ENCODE peak calls at places on chromosome X, in five cellular contexts. One of them, this sample, is unnamed.

GRCh38 chrX:23557070-23557469 is 110.2 kb upstream of the PRDX4 start:
- DNase-seq in upper lobe of right lung: no peak
- DNase-seq in neural progenitor cell: no peak
- DNase-seq in AG04449: no peak
- DNase-seq in foreskin fibroblast: no peak
- DNase-seq in this sample: no peak

GRCh38 chrX:47530054-47530453 is 31.0 kb upstream of the ARAF start:
- DNase-seq in upper lobe of right lung: no peak
- DNase-seq in neural progenitor cell: no peak
- DNase-seq in AG04449: no peak
- DNase-seq in foreskin fibroblast: no peak
- DNase-seq in this sample: no peak

GRCh38 chrX:47191806-47192401 is 1.7 kb upstream of the UBA1 start:
- DNase-seq in upper lobe of right lung: no peak
- DNase-seq in neural progenitor cell: no peak
- DNase-seq in AG04449: no peak
- DNase-seq in foreskin fibroblast: no peak
- DNase-seq in this sample: no peak

GRCh38 chrX:71996826-71997225 is 86.2 kb downstream of the NHSL2 start:
- DNase-seq in upper lobe of right lung: no peak
- DNase-seq in neural progenitor cell: peak; percentile 71
- DNase-seq in AG04449: no peak
- DNase-seq in foreskin fibroblast: peak; percentile 44
- DNase-seq in this sample: peak; percentile 14

GRCh38 chrX:111098874-111099273 is 2.9 kb downstream of the PAK3 start:
- DNase-seq in upper lobe of right lung: peak; percentile 67
- DNase-seq in neural progenitor cell: peak; percentile 89
- DNase-seq in AG04449: no peak
- DNase-seq in foreskin fibroblast: peak; percentile 4
- DNase-seq in this sample: peak; percentile 19

GRCh38 chrX:152899874-152900719 is 2.2 kb downstream of the ZNF185 start:
- DNase-seq in upper lobe of right lung: no peak
- DNase-seq in neural progenitor cell: no peak
- DNase-seq in AG04449: no peak
- DNase-seq in foreskin fibroblast: no peak
- DNase-seq in this sample: no peak

GRCh38 chrX:5242091-5242790 is 986.4 kb downstream of the NLGN4X start:
- DNase-seq in upper lobe of right lung: no peak
- DNase-seq in neural progenitor cell: no peak
- DNase-seq in AG04449: no peak
- DNase-seq in foreskin fibroblast: no peak
- DNase-seq in this sample: no peak

GRCh38 chrX:7351946-7352345 is 204.0 kb upstream of the PUDP start:
- DNase-seq in upper lobe of right lung: no peak
- DNase-seq in neural progenitor cell: no peak
- DNase-seq in AG04449: no peak
- DNase-seq in foreskin fibroblast: peak; percentile 34
- DNase-seq in this sample: peak; percentile 15

GRCh38 chrX:24493740-24494543 is 28.9 kb downstream of the PDK3 start:
- DNase-seq in upper lobe of right lung: no peak
- DNase-seq in neural progenitor cell: no peak
- DNase-seq in AG04449: no peak
- DNase-seq in foreskin fibroblast: no peak
- DNase-seq in this sample: no peak

GRCh38 chrX:40644175-40644574 is 3.2 kb downstream of the CXorf38 start:
- DNase-seq in upper lobe of right lung: no peak
- DNase-seq in neural progenitor cell: no peak
- DNase-seq in AG04449: no peak
- DNase-seq in foreskin fibroblast: peak; percentile 64
- DNase-seq in this sample: peak; percentile 61
- H3K4me3 ChIP-seq in upper lobe of right lung: peak overlapping the region; percentile 48
- H3K4me3 ChIP-seq in neural progenitor cell: no peak overlapping the region
- H3K4me3 ChIP-seq in AG04449: peak overlapping the region; percentile 54
- H3K4me3 ChIP-seq in foreskin fibroblast: peak overlapping the region; percentile 47
- H3K4me3 ChIP-seq in this sample: peak overlapping the region; percentile 82

GRCh38 chrX:133444952-133445831 is 29.9 kb upstream of the GPC4 start:
- DNase-seq in upper lobe of right lung: no peak
- DNase-seq in neural progenitor cell: peak; percentile 40
- DNase-seq in AG04449: no peak
- DNase-seq in foreskin fibroblast: no peak
- DNase-seq in this sample: no peak
- H3K4me3 ChIP-seq in upper lobe of right lung: peak overlapping the region; percentile 37
- H3K4me3 ChIP-seq in neural progenitor cell: peak overlapping the region; percentile 31
- H3K4me3 ChIP-seq in AG04449: peak overlapping the region; percentile 32
- H3K4me3 ChIP-seq in foreskin fibroblast: no peak overlapping the region
- H3K4me3 ChIP-seq in this sample: peak overlapping the region; percentile 75

GRCh38 chrX:21929209-21929608 is 11.3 kb upstream of the SMS start:
- DNase-seq in upper lobe of right lung: no peak
- DNase-seq in neural progenitor cell: no peak
- DNase-seq in AG04449: no peak
- DNase-seq in foreskin fibroblast: no peak
- DNase-seq in this sample: no peak

GRCh38 chrX:21926116-21926515 is 14.4 kb upstream of the SMS start:
- DNase-seq in upper lobe of right lung: no peak
- DNase-seq in neural progenitor cell: no peak
- DNase-seq in AG04449: no peak
- DNase-seq in foreskin fibroblast: no peak
- DNase-seq in this sample: no peak

GRCh38 chrX:21930986-21931385 is 9.5 kb upstream of the SMS start:
- DNase-seq in upper lobe of right lung: no peak
- DNase-seq in neural progenitor cell: no peak
- DNase-seq in AG04449: no peak
- DNase-seq in foreskin fibroblast: no peak
- DNase-seq in this sample: peak; percentile 45

GRCh38 chrX:21932277-21932996 is 8.1 kb upstream of the SMS start:
- DNase-seq in upper lobe of right lung: no peak
- DNase-seq in neural progenitor cell: no peak
- DNase-seq in AG04449: no peak
- DNase-seq in foreskin fibroblast: peak; percentile 86
- DNase-seq in this sample: peak; percentile 86

DNA sequence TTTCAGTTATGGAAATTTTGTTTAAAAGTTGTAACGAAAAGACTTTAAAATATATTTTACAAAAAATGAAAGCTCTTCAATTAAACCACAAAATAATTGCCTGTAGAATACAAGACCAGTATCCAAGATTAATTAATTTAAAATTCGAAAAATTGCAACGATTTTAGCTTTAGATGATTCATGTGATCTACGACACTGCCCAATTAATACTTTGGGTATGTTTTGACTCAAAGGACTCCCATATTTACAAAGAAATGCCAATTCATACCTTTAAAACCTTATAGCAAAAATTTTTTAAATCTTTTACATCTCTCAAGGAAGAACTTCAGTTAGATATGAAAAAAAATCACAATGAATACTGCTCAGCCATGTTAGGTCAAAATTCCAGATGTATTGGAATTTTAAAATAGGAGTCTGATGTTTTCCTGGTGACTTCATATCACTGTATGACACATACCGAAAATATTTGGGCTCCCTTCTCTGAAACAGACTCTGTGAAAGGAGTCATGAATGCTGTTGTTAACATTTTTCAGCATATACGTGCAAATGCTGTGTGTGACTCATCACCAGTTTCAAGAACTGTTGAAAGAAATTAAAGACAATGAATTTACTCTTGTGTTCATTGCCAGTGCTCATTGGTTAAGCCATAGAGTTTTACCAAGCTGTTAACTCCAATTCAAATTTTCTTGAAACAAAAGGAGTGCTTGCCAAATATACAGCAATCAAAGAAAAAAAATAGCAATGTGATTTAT is 13.8 kb upstream of the SMS start:
- DNase-seq in upper lobe of right lung: no peak
- DNase-seq in neural progenitor cell: no peak
- DNase-seq in AG04449: peak; percentile 86
- DNase-seq in foreskin fibroblast: peak; percentile 90
- DNase-seq in this sample: peak; percentile 88
- H3K4me3 ChIP-seq in upper lobe of right lung: peak overlapping the region; percentile 23
- H3K4me3 ChIP-seq in neural progenitor cell: no peak overlapping the region
- H3K4me3 ChIP-seq in AG04449: no peak overlapping the region
- H3K4me3 ChIP-seq in foreskin fibroblast: no peak overlapping the region
- H3K4me3 ChIP-seq in this sample: peak overlapping the region; percentile 69

DNA sequence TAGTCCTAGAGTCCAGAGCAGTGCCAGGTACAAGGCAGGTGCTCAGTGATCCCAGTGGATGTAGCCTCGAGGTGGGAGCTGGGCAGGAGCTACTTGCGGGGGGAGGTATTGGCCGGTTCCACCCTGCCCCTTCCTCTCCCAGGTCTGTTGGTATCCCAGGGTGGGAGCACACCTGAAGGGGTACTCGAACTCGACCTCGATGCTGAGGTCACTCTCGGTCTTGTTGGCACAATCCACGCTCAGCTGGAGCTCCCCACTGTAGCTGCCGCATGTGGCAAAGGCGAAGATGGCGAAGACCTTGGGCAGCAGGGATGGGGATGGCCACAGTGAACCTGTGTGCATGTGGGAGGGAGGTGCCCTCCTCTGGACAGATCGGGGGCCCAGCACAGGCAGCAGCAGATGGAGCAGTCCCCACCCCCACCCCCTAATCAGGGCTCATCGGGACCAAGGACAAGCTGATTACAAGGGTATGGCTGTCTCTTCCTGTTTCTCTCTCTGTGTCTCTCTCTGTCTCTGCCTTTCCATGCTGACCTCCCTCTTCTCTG is 2.4 kb downstream of the SYP start:
- DNase-seq in upper lobe of right lung: no peak
- DNase-seq in neural progenitor cell: no peak
- DNase-seq in AG04449: no peak
- DNase-seq in foreskin fibroblast: no peak
- DNase-seq in this sample: no peak
- H3K4me3 ChIP-seq in upper lobe of right lung: no peak overlapping the region
- H3K4me3 ChIP-seq in neural progenitor cell: no peak overlapping the region
- H3K4me3 ChIP-seq in AG04449: no peak overlapping the region
- H3K4me3 ChIP-seq in foreskin fibroblast: no peak overlapping the region
- H3K4me3 ChIP-seq in this sample: no peak overlapping the region

DNA sequence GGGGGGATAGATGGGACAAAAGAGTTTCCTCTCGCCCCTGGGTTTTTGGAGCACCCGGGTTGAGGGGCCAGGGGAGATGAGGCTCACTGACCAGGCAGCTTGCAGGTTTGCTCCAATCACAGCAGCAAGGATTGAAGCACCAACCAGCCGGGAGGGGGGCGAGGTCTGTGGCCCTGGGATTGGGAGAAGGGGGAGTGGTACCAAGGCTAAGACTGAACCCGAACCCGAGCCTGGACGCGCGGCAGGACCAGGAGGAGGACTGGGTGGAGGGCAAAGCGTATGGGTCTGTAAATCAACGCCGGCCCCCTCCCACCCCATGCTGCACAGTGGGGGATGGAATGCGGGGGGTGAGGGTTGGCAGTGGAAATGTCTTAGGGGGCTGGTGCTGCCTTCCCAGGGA is 3.5 kb downstream of the SOX3 start:
- DNase-seq in upper lobe of right lung: no peak
- DNase-seq in neural progenitor cell: peak; percentile 59
- DNase-seq in AG04449: no peak
- DNase-seq in foreskin fibroblast: no peak
- DNase-seq in this sample: no peak
- H3K4me3 ChIP-seq in upper lobe of right lung: no peak overlapping the region
- H3K4me3 ChIP-seq in neural progenitor cell: peak overlapping the region; percentile 78
- H3K4me3 ChIP-seq in AG04449: no peak overlapping the region
- H3K4me3 ChIP-seq in foreskin fibroblast: no peak overlapping the region
- H3K4me3 ChIP-seq in this sample: no peak overlapping the region

GRCh38 chrX:51855698-51856097 is 37.7 kb upstream of the MAGED1 start:
- DNase-seq in upper lobe of right lung: no peak
- DNase-seq in neural progenitor cell: no peak
- DNase-seq in AG04449: no peak
- DNase-seq in foreskin fibroblast: no peak
- DNase-seq in this sample: no peak

GRCh38 chrX:51852096-51852495 is 41.3 kb upstream of the MAGED1 start:
- DNase-seq in upper lobe of right lung: no peak
- DNase-seq in neural progenitor cell: peak; percentile 23
- DNase-seq in AG04449: no peak
- DNase-seq in foreskin fibroblast: no peak
- DNase-seq in this sample: no peak

GRCh38 chrX:51852621-51853020 is 40.8 kb upstream of the MAGED1 start:
- DNase-seq in upper lobe of right lung: no peak
- DNase-seq in neural progenitor cell: peak; percentile 1
- DNase-seq in AG04449: no peak
- DNase-seq in foreskin fibroblast: no peak
- DNase-seq in this sample: no peak

GRCh38 chrX:51853251-51853650 is 40.2 kb upstream of the MAGED1 start:
- DNase-seq in upper lobe of right lung: no peak
- DNase-seq in neural progenitor cell: peak; percentile 26
- DNase-seq in AG04449: no peak
- DNase-seq in foreskin fibroblast: no peak
- DNase-seq in this sample: no peak

GRCh38 chrX:51851507-51852085 is 41.8 kb upstream of the MAGED1 start:
- DNase-seq in upper lobe of right lung: no peak
- DNase-seq in neural progenitor cell: no peak
- DNase-seq in AG04449: no peak
- DNase-seq in foreskin fibroblast: no peak
- DNase-seq in this sample: no peak
- H3K4me3 ChIP-seq in upper lobe of right lung: no peak overlapping the region
- H3K4me3 ChIP-seq in neural progenitor cell: no peak overlapping the region
- H3K4me3 ChIP-seq in AG04449: no peak overlapping the region
- H3K4me3 ChIP-seq in foreskin fibroblast: no peak overlapping the region
- H3K4me3 ChIP-seq in this sample: no peak overlapping the region

GRCh38 chrX:14533867-14534266 is 4.5 kb downstream of the GLRA2 start:
- DNase-seq in upper lobe of right lung: no peak
- DNase-seq in neural progenitor cell: no peak
- DNase-seq in AG04449: no peak
- DNase-seq in foreskin fibroblast: no peak
- DNase-seq in this sample: no peak

GRCh38 chrX:14529288-14529989 is at the start of gene GLRA2:
- DNase-seq in upper lobe of right lung: no peak
- DNase-seq in neural progenitor cell: peak; percentile 82
- DNase-seq in AG04449: no peak
- DNase-seq in foreskin fibroblast: peak; percentile 36
- DNase-seq in this sample: peak; percentile 51

DNA sequence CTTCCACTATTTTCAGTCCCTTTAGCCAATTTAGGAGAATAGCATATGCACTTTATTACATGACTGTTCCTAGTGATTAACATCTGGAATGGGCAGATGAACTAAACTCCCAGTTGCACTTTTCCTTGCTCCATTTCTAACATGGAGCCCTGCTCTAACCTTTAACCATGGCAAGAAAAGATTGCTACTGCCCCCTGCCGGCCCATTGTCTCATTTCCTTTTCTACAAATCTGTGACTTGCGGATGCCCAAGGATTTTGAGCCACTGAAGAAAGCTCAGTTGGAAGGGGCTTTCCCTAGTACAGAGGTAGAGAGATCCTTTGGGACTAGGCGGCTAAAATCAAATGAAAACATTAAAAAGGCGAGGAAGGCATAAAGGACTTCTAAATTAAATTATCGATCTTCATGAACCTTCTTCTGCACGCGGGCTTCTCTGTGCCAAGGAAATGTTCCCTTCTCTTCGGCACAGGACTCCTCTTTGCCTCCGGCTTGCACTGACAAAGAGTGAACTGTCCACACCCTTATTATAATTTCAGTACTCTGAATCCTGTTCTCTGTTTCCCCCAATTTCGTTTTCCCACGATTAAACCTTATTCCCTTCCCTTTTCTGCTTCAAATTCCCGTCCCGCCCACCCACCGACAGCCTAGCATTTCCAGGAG is 578 bp upstream of the GLRA2 start:
- DNase-seq in upper lobe of right lung: peak; percentile 43
- DNase-seq in neural progenitor cell: peak; percentile 71
- DNase-seq in AG04449: no peak
- DNase-seq in foreskin fibroblast: peak; percentile 81
- DNase-seq in this sample: peak; percentile 54
- H3K4me3 ChIP-seq in upper lobe of right lung: no peak overlapping the region
- H3K4me3 ChIP-seq in neural progenitor cell: peak overlapping the region; percentile 13
- H3K4me3 ChIP-seq in AG04449: no peak overlapping the region
- H3K4me3 ChIP-seq in foreskin fibroblast: peak overlapping the region; percentile 26
- H3K4me3 ChIP-seq in this sample: peak overlapping the region; percentile 67

This sample was measured in adipocyte.